ENCODE peak calls at places on chromosome 15, in eight cellular contexts. One of them, this sample, is unnamed.
A peak's percentile ranks its signal among the peaks of the same experiment; 100 is the strongest.

GRCh38 chr15:91866371-91866905 is 12.9 kb downstream of the SLCO3A1 start:
- DNase-seq in AG10803: peak; percentile 55
- DNase-seq in brain microvascular endothelial cell: no peak
- DNase-seq in PC-3: no peak
- DNase-seq in tibial nerve: no peak
- DNase-seq in cardiac fibroblast: peak; percentile 39
- DNase-seq in body of pancreas: no peak
- DNase-seq in WTC11: no peak
- DNase-seq in this sample: no peak

GRCh38 chr15:66226736-66227135 is 26.8 kb downstream of the MEGF11 start:
- DNase-seq in WTC11: no peak
- DNase-seq in body of pancreas: no peak
- DNase-seq in tibial nerve: no peak
- DNase-seq in PC-3: no peak
- DNase-seq in AG10803: no peak
- DNase-seq in cardiac fibroblast: no peak
- DNase-seq in brain microvascular endothelial cell: no peak
- DNase-seq in this sample: no peak

GRCh38 chr15:31974855-31975421 is 55.4 kb upstream of the CHRNA7 start:
- DNase-seq in AG10803: peak; percentile 6
- DNase-seq in WTC11: peak; percentile 62
- DNase-seq in brain microvascular endothelial cell: peak; percentile 3
- DNase-seq in cardiac fibroblast: peak; percentile 18
- DNase-seq in PC-3: peak; percentile 70
- DNase-seq in tibial nerve: no peak
- DNase-seq in body of pancreas: peak; percentile 42
- DNase-seq in this sample: no peak

GRCh38 chr15:35999211-35999610 is 453.2 kb upstream of the DPH6 start:
- DNase-seq in body of pancreas: no peak
- DNase-seq in WTC11: no peak
- DNase-seq in tibial nerve: no peak
- DNase-seq in AG10803: no peak
- DNase-seq in cardiac fibroblast: no peak
- DNase-seq in PC-3: no peak
- DNase-seq in brain microvascular endothelial cell: no peak
- DNase-seq in this sample: no peak

GRCh38 chr15:90362936-90363212 is 10.8 kb downstream of the ZNF774 start:
- DNase-seq in tibial nerve: no peak
- DNase-seq in cardiac fibroblast: peak; percentile 94
- DNase-seq in AG10803: peak; percentile 92
- DNase-seq in PC-3: peak; percentile 61
- DNase-seq in WTC11: no peak
- DNase-seq in body of pancreas: no peak
- DNase-seq in brain microvascular endothelial cell: peak; percentile 81
- DNase-seq in this sample: peak; percentile 87

GRCh38 chr15:28918141-28918983 is 32.6 kb downstream of the APBA2 start:
- DNase-seq in body of pancreas: no peak
- DNase-seq in WTC11: peak; percentile 91
- DNase-seq in brain microvascular endothelial cell: no peak
- DNase-seq in PC-3: no peak
- DNase-seq in tibial nerve: no peak
- DNase-seq in AG10803: no peak
- DNase-seq in cardiac fibroblast: peak; percentile 10
- DNase-seq in this sample: no peak

GRCh38 chr15:43522247-43522646 is 4.8 kb downstream of the MAP1A start:
- DNase-seq in tibial nerve: no peak
- DNase-seq in AG10803: no peak
- DNase-seq in brain microvascular endothelial cell: no peak
- DNase-seq in cardiac fibroblast: no peak
- DNase-seq in PC-3: no peak
- DNase-seq in body of pancreas: no peak
- DNase-seq in WTC11: no peak
- DNase-seq in this sample: no peak

GRCh38 chr15:29089731-29090616 is 179.6 kb downstream of the NSMCE3 start:
- DNase-seq in PC-3: no peak
- DNase-seq in tibial nerve: no peak
- DNase-seq in body of pancreas: no peak
- DNase-seq in cardiac fibroblast: peak; percentile 9
- DNase-seq in brain microvascular endothelial cell: no peak
- DNase-seq in AG10803: no peak
- DNase-seq in WTC11: no peak
- DNase-seq in this sample: no peak

DNA sequence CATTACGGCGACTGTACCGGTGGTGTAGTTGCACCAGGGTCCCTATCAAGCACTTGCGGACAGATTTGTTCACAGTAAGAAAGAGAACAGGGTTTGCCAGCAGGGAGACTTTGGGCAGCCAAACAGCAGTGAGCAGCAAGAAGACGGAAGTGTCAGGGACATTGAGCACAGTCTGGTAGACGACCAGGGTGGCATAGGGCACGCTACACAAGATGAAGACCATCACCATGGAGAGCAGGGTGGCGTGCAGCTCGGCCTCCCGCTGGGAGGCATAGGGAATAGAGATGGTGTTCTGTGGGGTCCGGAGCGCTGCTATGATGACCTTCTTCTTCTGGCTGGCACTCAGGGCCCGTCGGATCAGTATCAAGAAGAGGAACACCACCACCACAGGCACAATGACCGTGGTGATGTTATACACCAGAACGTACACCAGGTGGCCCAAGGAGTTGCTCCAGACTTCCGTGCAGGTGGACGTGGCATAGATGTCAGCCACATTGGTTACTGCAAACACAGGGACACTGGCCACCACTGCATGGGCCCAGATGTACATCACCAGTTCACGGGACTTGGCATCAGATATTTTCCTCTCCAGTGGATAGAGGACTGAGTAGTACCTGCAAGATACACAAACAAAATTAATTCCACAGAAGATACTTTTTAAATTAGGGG is 19.1 kb upstream of the FSIP1 start:
- DNase-seq in WTC11: peak; percentile 49
- DNase-seq in AG10803: no peak
- DNase-seq in PC-3: peak; percentile 65
- DNase-seq in tibial nerve: no peak
- DNase-seq in body of pancreas: peak; percentile 65
- DNase-seq in brain microvascular endothelial cell: no peak
- DNase-seq in cardiac fibroblast: no peak
- DNase-seq in this sample: no peak
- TF ChIP-seq CTCF in WTC11: peak; percentile 65
- TF ChIP-seq CTCF in AG10803: peak; percentile 40
- TF ChIP-seq CTCF in PC-3: peak; percentile 74
- TF ChIP-seq CTCF in tibial nerve: no peak
- TF ChIP-seq CTCF in body of pancreas: peak; percentile 54
- TF ChIP-seq CTCF in brain microvascular endothelial cell: peak; percentile 64
- TF ChIP-seq CTCF in cardiac fibroblast: peak; percentile 41
- TF ChIP-seq CTCF in this sample: peak; percentile 73

GRCh38 chr15:65197337-65197645 is 12.1 kb upstream of the CLPX start:
- DNase-seq in PC-3: no peak
- DNase-seq in WTC11: no peak
- DNase-seq in cardiac fibroblast: no peak
- DNase-seq in AG10803: no peak
- DNase-seq in body of pancreas: no peak
- DNase-seq in tibial nerve: no peak
- DNase-seq in brain microvascular endothelial cell: no peak
- DNase-seq in this sample: no peak

GRCh38 chr15:65195542-65196026 is 10.4 kb upstream of the CLPX start:
- DNase-seq in PC-3: no peak
- DNase-seq in brain microvascular endothelial cell: no peak
- DNase-seq in tibial nerve: no peak
- DNase-seq in cardiac fibroblast: no peak
- DNase-seq in body of pancreas: no peak
- DNase-seq in AG10803: no peak
- DNase-seq in WTC11: no peak
- DNase-seq in this sample: no peak

GRCh38 chr15:65196637-65197336 is 11.6 kb upstream of the CLPX start:
- DNase-seq in PC-3: no peak
- DNase-seq in body of pancreas: no peak
- DNase-seq in tibial nerve: no peak
- DNase-seq in brain microvascular endothelial cell: no peak
- DNase-seq in AG10803: no peak
- DNase-seq in cardiac fibroblast: no peak
- DNase-seq in WTC11: peak; percentile 27
- DNase-seq in this sample: no peak

GRCh38 chr15:65192016-65192415 is 6.9 kb upstream of the CLPX start:
- DNase-seq in brain microvascular endothelial cell: peak; percentile 24
- DNase-seq in tibial nerve: no peak
- DNase-seq in AG10803: peak; percentile 15
- DNase-seq in PC-3: peak; percentile 33
- DNase-seq in WTC11: no peak
- DNase-seq in body of pancreas: no peak
- DNase-seq in cardiac fibroblast: peak; percentile 18
- DNase-seq in this sample: peak; percentile 24

GRCh38 chr15:65194826-65195541 is 9.8 kb upstream of the CLPX start:
- DNase-seq in WTC11: no peak
- DNase-seq in brain microvascular endothelial cell: no peak
- DNase-seq in cardiac fibroblast: no peak
- DNase-seq in AG10803: peak; percentile 48
- DNase-seq in body of pancreas: no peak
- DNase-seq in PC-3: no peak
- DNase-seq in tibial nerve: no peak
- DNase-seq in this sample: no peak
- TF ChIP-seq CTCF in WTC11: no peak
- TF ChIP-seq CTCF in brain microvascular endothelial cell: no peak
- TF ChIP-seq CTCF in cardiac fibroblast: no peak
- TF ChIP-seq CTCF in AG10803: no peak
- TF ChIP-seq CTCF in body of pancreas: no peak
- TF ChIP-seq CTCF in PC-3: no peak
- TF ChIP-seq CTCF in tibial nerve: no peak
- TF ChIP-seq CTCF in this sample: peak; percentile 19

GRCh38 chr15:41936649-41937567 is 35.4 kb downstream of the EHD4 start:
- DNase-seq in WTC11: no peak
- DNase-seq in body of pancreas: peak; percentile 25
- DNase-seq in brain microvascular endothelial cell: peak; percentile 73
- DNase-seq in PC-3: no peak
- DNase-seq in cardiac fibroblast: peak; percentile 68
- DNase-seq in tibial nerve: no peak
- DNase-seq in AG10803: no peak
- DNase-seq in this sample: no peak

GRCh38 chr15:41939986-41940385 is 32.4 kb downstream of the EHD4 start:
- DNase-seq in PC-3: no peak
- DNase-seq in brain microvascular endothelial cell: no peak
- DNase-seq in cardiac fibroblast: no peak
- DNase-seq in body of pancreas: no peak
- DNase-seq in AG10803: no peak
- DNase-seq in WTC11: no peak
- DNase-seq in tibial nerve: no peak
- DNase-seq in this sample: no peak

GRCh38 chr15:41936155-41936554 is 36.2 kb downstream of the EHD4 start:
- DNase-seq in body of pancreas: peak; percentile 2
- DNase-seq in brain microvascular endothelial cell: no peak
- DNase-seq in tibial nerve: no peak
- DNase-seq in AG10803: no peak
- DNase-seq in cardiac fibroblast: no peak
- DNase-seq in PC-3: no peak
- DNase-seq in WTC11: no peak
- DNase-seq in this sample: no peak

GRCh38 chr15:41935566-41936020 is 36.8 kb downstream of the EHD4 start:
- DNase-seq in brain microvascular endothelial cell: no peak
- DNase-seq in AG10803: no peak
- DNase-seq in WTC11: no peak
- DNase-seq in body of pancreas: peak; percentile 1
- DNase-seq in tibial nerve: no peak
- DNase-seq in cardiac fibroblast: no peak
- DNase-seq in PC-3: peak; percentile 60
- DNase-seq in this sample: no peak

DNA sequence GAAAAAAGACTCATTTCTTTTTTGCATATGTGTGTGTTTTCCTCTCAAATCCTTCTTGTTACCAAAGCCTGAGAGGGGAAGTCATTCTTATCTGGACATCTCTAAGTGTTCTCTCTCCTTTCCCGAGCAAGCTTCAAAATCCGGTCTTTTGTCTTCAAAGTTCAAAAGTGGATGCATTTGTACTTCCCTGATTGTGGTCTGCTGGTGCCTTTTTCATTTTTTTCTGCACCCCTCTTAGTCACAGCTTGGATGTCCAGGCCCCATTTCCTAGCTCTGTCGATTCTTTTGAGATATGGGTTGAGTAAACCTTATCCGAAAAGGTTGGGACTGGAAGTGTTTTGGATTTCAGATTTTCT is 34.8 kb downstream of the EHD4 start:
- DNase-seq in body of pancreas: no peak
- DNase-seq in PC-3: no peak
- DNase-seq in tibial nerve: no peak
- DNase-seq in brain microvascular endothelial cell: no peak
- DNase-seq in AG10803: no peak
- DNase-seq in WTC11: no peak
- DNase-seq in cardiac fibroblast: no peak
- DNase-seq in this sample: no peak
- TF ChIP-seq CTCF in body of pancreas: no peak
- TF ChIP-seq CTCF in PC-3: no peak
- TF ChIP-seq CTCF in tibial nerve: no peak
- TF ChIP-seq CTCF in brain microvascular endothelial cell: no peak
- TF ChIP-seq CTCF in AG10803: no peak
- TF ChIP-seq CTCF in WTC11: no peak
- TF ChIP-seq CTCF in cardiac fibroblast: no peak
- TF ChIP-seq CTCF in this sample: no peak

GRCh38 chr15:100806157-100806556 is 73.5 kb upstream of the ALDH1A3 start:
- DNase-seq in PC-3: no peak
- DNase-seq in brain microvascular endothelial cell: no peak
- DNase-seq in tibial nerve: no peak
- DNase-seq in cardiac fibroblast: no peak
- DNase-seq in AG10803: no peak
- DNase-seq in body of pancreas: no peak
- DNase-seq in WTC11: no peak
- DNase-seq in this sample: no peak
- TF ChIP-seq CTCF in PC-3: no peak
- TF ChIP-seq CTCF in brain microvascular endothelial cell: no peak
- TF ChIP-seq CTCF in tibial nerve: no peak
- TF ChIP-seq CTCF in cardiac fibroblast: no peak
- TF ChIP-seq CTCF in AG10803: no peak
- TF ChIP-seq CTCF in body of pancreas: no peak
- TF ChIP-seq CTCF in WTC11: no peak
- TF ChIP-seq CTCF in this sample: no peak

GRCh38 chr15:38085104-38085503 is 150.7 kb downstream of the TMCO5A start:
- DNase-seq in AG10803: no peak
- DNase-seq in brain microvascular endothelial cell: no peak
- DNase-seq in tibial nerve: no peak
- DNase-seq in body of pancreas: no peak
- DNase-seq in WTC11: no peak
- DNase-seq in PC-3: no peak
- DNase-seq in cardiac fibroblast: no peak
- DNase-seq in this sample: no peak

GRCh38 chr15:38090223-38090622 is 155.8 kb downstream of the TMCO5A start:
- DNase-seq in AG10803: no peak
- DNase-seq in PC-3: no peak
- DNase-seq in cardiac fibroblast: no peak
- DNase-seq in tibial nerve: no peak
- DNase-seq in WTC11: no peak
- DNase-seq in body of pancreas: no peak
- DNase-seq in brain microvascular endothelial cell: no peak
- DNase-seq in this sample: no peak

GRCh38 chr15:38088971-38089370 is 154.5 kb downstream of the TMCO5A start:
- DNase-seq in body of pancreas: no peak
- DNase-seq in brain microvascular endothelial cell: no peak
- DNase-seq in AG10803: peak; percentile 52
- DNase-seq in WTC11: no peak
- DNase-seq in tibial nerve: no peak
- DNase-seq in cardiac fibroblast: no peak
- DNase-seq in PC-3: no peak
- DNase-seq in this sample: no peak

GRCh38 chr15:38084289-38084688 is 149.8 kb downstream of the TMCO5A start:
- DNase-seq in tibial nerve: no peak
- DNase-seq in AG10803: no peak
- DNase-seq in body of pancreas: no peak
- DNase-seq in PC-3: peak; percentile 65
- DNase-seq in WTC11: no peak
- DNase-seq in cardiac fibroblast: no peak
- DNase-seq in brain microvascular endothelial cell: peak; percentile 49
- DNase-seq in this sample: peak; percentile 35

GRCh38 chr15:38085931-38086562 is 151.6 kb downstream of the TMCO5A start:
- DNase-seq in AG10803: peak; percentile 66
- DNase-seq in brain microvascular endothelial cell: peak; percentile 41
- DNase-seq in cardiac fibroblast: peak; percentile 41
- DNase-seq in WTC11: no peak
- DNase-seq in tibial nerve: no peak
- DNase-seq in PC-3: no peak
- DNase-seq in body of pancreas: no peak
- DNase-seq in this sample: peak; percentile 63
- TF ChIP-seq CTCF in AG10803: no peak
- TF ChIP-seq CTCF in brain microvascular endothelial cell: no peak
- TF ChIP-seq CTCF in cardiac fibroblast: no peak
- TF ChIP-seq CTCF in WTC11: no peak
- TF ChIP-seq CTCF in tibial nerve: no peak
- TF ChIP-seq CTCF in PC-3: no peak
- TF ChIP-seq CTCF in body of pancreas: no peak
- TF ChIP-seq CTCF in this sample: no peak